ENCODE peak calls at places on chromosomes 3 and 15, in six cellular contexts. One of them, this sample, is unnamed.

GRCh38 chr3:57068437-57069089 is 8.1 kb downstream of the SPATA12 start:
- DNase-seq in A549: peak; percentile 55
- DNase-seq in PC-3: peak; percentile 81
- DNase-seq in H9: no peak
- DNase-seq in naive thymus-derived CD4-positive, alpha-beta T cell: no peak
- DNase-seq in right cardiac atrium: peak; percentile 83
- DNase-seq in this sample: no peak

GRCh38 chr15:74202461-74203401 is at the start of gene STRA6:
- DNase-seq in H9: peak; percentile 98
- DNase-seq in right cardiac atrium: peak; percentile 55
- DNase-seq in A549: peak; percentile 75
- DNase-seq in PC-3: no peak
- DNase-seq in naive thymus-derived CD4-positive, alpha-beta T cell: no peak
- DNase-seq in this sample: peak; percentile 42

GRCh38 chr3:189860296-189860695 is 229.1 kb downstream of the TP63 start:
- DNase-seq in A549: no peak
- DNase-seq in H9: no peak
- DNase-seq in right cardiac atrium: no peak
- DNase-seq in naive thymus-derived CD4-positive, alpha-beta T cell: no peak
- DNase-seq in PC-3: no peak
- DNase-seq in this sample: no peak

GRCh38 chr3:51949121-51949520 is 6.1 kb upstream of the GPR62 start:
- DNase-seq in right cardiac atrium: no peak
- DNase-seq in A549: no peak
- DNase-seq in H9: no peak
- DNase-seq in PC-3: no peak
- DNase-seq in naive thymus-derived CD4-positive, alpha-beta T cell: no peak
- DNase-seq in this sample: no peak

GRCh38 chr15:48178612-48178931 is 477 bp upstream of the MYEF2 start:
- DNase-seq in naive thymus-derived CD4-positive, alpha-beta T cell: no peak
- DNase-seq in PC-3: no peak
- DNase-seq in H9: no peak
- DNase-seq in A549: no peak
- DNase-seq in right cardiac atrium: no peak
- DNase-seq in this sample: no peak

GRCh38 chr3:179655236-179655635 is 2.4 kb downstream of the USP13 start:
- DNase-seq in A549: no peak
- DNase-seq in H9: no peak
- DNase-seq in naive thymus-derived CD4-positive, alpha-beta T cell: no peak
- DNase-seq in right cardiac atrium: no peak
- DNase-seq in PC-3: no peak
- DNase-seq in this sample: no peak

GRCh38 chr3:16508242-16508575 is 5.3 kb downstream of the RFTN1 start:
- DNase-seq in naive thymus-derived CD4-positive, alpha-beta T cell: no peak
- DNase-seq in H9: no peak
- DNase-seq in right cardiac atrium: no peak
- DNase-seq in PC-3: no peak
- DNase-seq in A549: no peak
- DNase-seq in this sample: no peak

GRCh38 chr3:12966847-12967750 is 106.1 kb downstream of the IQSEC1 start:
- DNase-seq in PC-3: no peak
- DNase-seq in naive thymus-derived CD4-positive, alpha-beta T cell: no peak
- DNase-seq in right cardiac atrium: peak; percentile 61
- DNase-seq in H9: peak; percentile 50
- DNase-seq in A549: peak; percentile 50
- DNase-seq in this sample: no peak

GRCh38 chr3:149487598-149488197 is 13.2 kb downstream of the TM4SF4 start:
- DNase-seq in naive thymus-derived CD4-positive, alpha-beta T cell: no peak
- DNase-seq in right cardiac atrium: no peak
- DNase-seq in PC-3: peak; percentile 48
- DNase-seq in H9: peak; percentile 70
- DNase-seq in A549: no peak
- DNase-seq in this sample: no peak

GRCh38 chr3:77514766-77515165 is 474.9 kb downstream of the ROBO2 start:
- DNase-seq in right cardiac atrium: no peak
- DNase-seq in PC-3: no peak
- DNase-seq in A549: no peak
- DNase-seq in naive thymus-derived CD4-positive, alpha-beta T cell: no peak
- DNase-seq in H9: no peak
- DNase-seq in this sample: no peak

GRCh38 chr3:155739154-155739553 is 5.7 kb downstream of the PLCH1 start:
- DNase-seq in PC-3: no peak
- DNase-seq in H9: no peak
- DNase-seq in right cardiac atrium: no peak
- DNase-seq in A549: no peak
- DNase-seq in naive thymus-derived CD4-positive, alpha-beta T cell: no peak
- DNase-seq in this sample: no peak

GRCh38 chr3:196942915-196943277 is 568 bp upstream of the NCBP2 start:
- DNase-seq in H9: no peak
- DNase-seq in A549: no peak
- DNase-seq in right cardiac atrium: peak; percentile 57
- DNase-seq in PC-3: no peak
- DNase-seq in naive thymus-derived CD4-positive, alpha-beta T cell: no peak
- DNase-seq in this sample: no peak

GRCh38 chr15:90918835-90919234 is 13.5 kb downstream of the HDDC3 start:
- DNase-seq in naive thymus-derived CD4-positive, alpha-beta T cell: no peak
- DNase-seq in A549: no peak
- DNase-seq in PC-3: no peak
- DNase-seq in right cardiac atrium: no peak
- DNase-seq in H9: no peak
- DNase-seq in this sample: no peak

GRCh38 chr15:78914027-78914764 is 30.6 kb downstream of the CTSH start:
- DNase-seq in H9: no peak
- DNase-seq in A549: peak; percentile 50
- DNase-seq in PC-3: no peak
- DNase-seq in right cardiac atrium: peak; percentile 86
- DNase-seq in naive thymus-derived CD4-positive, alpha-beta T cell: no peak
- DNase-seq in this sample: no peak

GRCh38 chr3:126552688-126553283 is 5.9 kb downstream of the C3orf22 start:
- DNase-seq in naive thymus-derived CD4-positive, alpha-beta T cell: no peak
- DNase-seq in PC-3: no peak
- DNase-seq in right cardiac atrium: no peak
- DNase-seq in A549: no peak
- DNase-seq in H9: peak; percentile 19
- DNase-seq in this sample: no peak

GRCh38 chr15:48667701-48668100 is 22.2 kb upstream of the FBN1 start:
- DNase-seq in naive thymus-derived CD4-positive, alpha-beta T cell: no peak
- DNase-seq in A549: no peak
- DNase-seq in PC-3: peak; percentile 61
- DNase-seq in right cardiac atrium: no peak
- DNase-seq in H9: no peak
- DNase-seq in this sample: no peak

GRCh38 chr15:81514769-81515168 is 140.8 kb upstream of the TMC3 start:
- DNase-seq in naive thymus-derived CD4-positive, alpha-beta T cell: no peak
- DNase-seq in H9: no peak
- DNase-seq in A549: no peak
- DNase-seq in PC-3: no peak
- DNase-seq in right cardiac atrium: no peak
- DNase-seq in this sample: no peak

GRCh38 chr3:153338487-153338886 is 176.5 kb downstream of the RAP2B start:
- DNase-seq in A549: no peak
- DNase-seq in PC-3: no peak
- DNase-seq in H9: no peak
- DNase-seq in naive thymus-derived CD4-positive, alpha-beta T cell: no peak
- DNase-seq in right cardiac atrium: no peak
- DNase-seq in this sample: no peak

DNA sequence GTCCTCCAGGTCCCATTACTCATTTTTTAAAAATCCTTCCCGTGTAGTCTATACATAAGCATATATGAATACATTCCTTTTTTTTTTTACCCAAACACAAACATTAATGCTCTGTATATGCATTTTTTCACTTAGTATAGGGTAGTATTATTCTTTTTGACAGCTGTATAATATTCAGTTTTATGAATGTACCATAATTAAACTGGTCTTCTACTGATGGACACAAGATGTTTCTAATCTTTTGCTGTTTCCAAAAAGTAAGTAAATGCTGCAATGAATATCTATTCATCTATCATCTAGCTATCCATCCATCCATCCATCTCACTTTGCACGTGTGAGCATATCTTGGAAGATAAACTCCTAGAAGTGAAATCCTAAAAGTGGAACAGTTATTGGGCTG is 110.8 kb downstream of the IGF2BP2 start:
- DNase-seq in right cardiac atrium: no peak
- DNase-seq in A549: no peak
- DNase-seq in PC-3: no peak
- DNase-seq in H9: no peak
- DNase-seq in naive thymus-derived CD4-positive, alpha-beta T cell: no peak
- DNase-seq in this sample: no peak
- H3K4me1 ChIP-seq in right cardiac atrium: peaks cover 8% of the 10 kb centered on the region
- H3K4me1 ChIP-seq in A549: peaks cover 23% of the 10 kb centered on the region
- H3K4me1 ChIP-seq in PC-3: peaks cover 49% of the 10 kb centered on the region
- H3K4me1 ChIP-seq in H9: peaks cover 36% of the 10 kb centered on the region
- H3K4me1 ChIP-seq in naive thymus-derived CD4-positive, alpha-beta T cell: no peaks in the 10 kb centered on the region
- H3K4me1 ChIP-seq in this sample: peaks cover 27% of the 10 kb centered on the region

DNA sequence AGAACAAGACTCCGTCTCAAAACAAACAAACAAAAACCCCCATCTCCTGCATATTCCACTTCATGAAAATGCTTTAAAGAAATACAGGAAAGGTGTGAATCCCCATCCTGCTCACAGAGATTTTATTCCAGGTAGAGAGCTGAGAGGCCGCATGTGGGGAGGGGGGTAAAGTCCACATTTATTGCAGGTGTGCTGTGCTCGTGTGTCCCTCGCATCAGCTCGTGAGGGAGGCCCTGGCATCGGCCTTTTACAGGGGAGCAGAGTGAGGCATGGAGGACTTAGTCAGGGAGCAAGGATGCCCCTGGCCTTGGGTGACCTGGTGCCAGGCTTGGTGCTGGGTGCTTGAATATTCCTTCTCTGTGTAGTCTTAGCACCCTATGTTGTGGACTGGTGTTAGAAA is 413.5 kb upstream of the C2CD4B start:
- DNase-seq in A549: no peak
- DNase-seq in naive thymus-derived CD4-positive, alpha-beta T cell: no peak
- DNase-seq in right cardiac atrium: no peak
- DNase-seq in PC-3: no peak
- DNase-seq in H9: no peak
- DNase-seq in this sample: no peak
- H3K4me1 ChIP-seq in A549: no peaks in the 10 kb centered on the region
- H3K4me1 ChIP-seq in naive thymus-derived CD4-positive, alpha-beta T cell: no peaks in the 10 kb centered on the region
- H3K4me1 ChIP-seq in right cardiac atrium: no peaks in the 10 kb centered on the region
- H3K4me1 ChIP-seq in PC-3: no peaks in the 10 kb centered on the region
- H3K4me1 ChIP-seq in H9: no peaks in the 10 kb centered on the region
- H3K4me1 ChIP-seq in this sample: no peaks in the 10 kb centered on the region

GRCh38 chr15:85401108-85401765 is 20.8 kb downstream of the AKAP13 start:
- DNase-seq in right cardiac atrium: no peak
- DNase-seq in A549: no peak
- DNase-seq in H9: no peak
- DNase-seq in PC-3: no peak
- DNase-seq in naive thymus-derived CD4-positive, alpha-beta T cell: no peak
- DNase-seq in this sample: no peak
- H3K4me1 ChIP-seq in right cardiac atrium: peaks cover 8% of the 10 kb centered on the region
- H3K4me1 ChIP-seq in A549: peaks cover 50% of the 10 kb centered on the region
- H3K4me1 ChIP-seq in H9: no peaks in the 10 kb centered on the region
- H3K4me1 ChIP-seq in PC-3: peaks cover 55% of the 10 kb centered on the region
- H3K4me1 ChIP-seq in naive thymus-derived CD4-positive, alpha-beta T cell: peaks cover 12% of the 10 kb centered on the region
- H3K4me1 ChIP-seq in this sample: peaks cover 8% of the 10 kb centered on the region

DNA sequence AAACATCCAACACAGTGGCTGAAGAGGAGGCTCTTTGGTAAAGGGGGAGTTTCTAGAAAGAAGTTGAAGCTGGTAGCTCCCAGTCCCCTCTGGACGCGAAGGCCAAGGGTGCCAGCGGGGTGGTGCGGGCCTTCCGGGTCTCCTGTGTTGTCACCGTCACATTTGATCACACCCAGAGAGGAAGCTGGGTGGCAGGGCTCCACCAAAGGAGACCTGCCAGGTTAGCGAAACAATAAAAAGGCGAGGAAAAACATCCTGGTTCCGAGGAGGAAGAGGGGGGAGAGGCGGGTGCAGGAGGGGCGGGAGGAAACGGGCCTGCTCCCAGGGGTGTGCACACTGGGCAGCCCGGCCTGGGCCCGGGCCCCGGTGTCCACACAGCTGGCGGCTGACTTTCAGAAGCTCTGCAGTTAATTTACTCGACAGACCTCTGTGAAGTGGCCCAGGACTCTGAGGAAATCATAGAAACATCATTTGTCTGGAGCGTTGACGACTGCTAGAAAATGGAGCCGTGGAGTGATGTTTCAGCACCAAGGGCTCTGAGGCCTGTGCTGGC is 12.1 kb downstream of the HEG1 start:
- DNase-seq in right cardiac atrium: peak; percentile 86
- DNase-seq in H9: no peak
- DNase-seq in A549: no peak
- DNase-seq in PC-3: no peak
- DNase-seq in naive thymus-derived CD4-positive, alpha-beta T cell: no peak
- DNase-seq in this sample: no peak
- H3K4me1 ChIP-seq in right cardiac atrium: peaks cover 53% of the 10 kb centered on the region
- H3K4me1 ChIP-seq in H9: peaks cover 4% of the 10 kb centered on the region
- H3K4me1 ChIP-seq in A549: no peaks in the 10 kb centered on the region
- H3K4me1 ChIP-seq in PC-3: no peaks in the 10 kb centered on the region
- H3K4me1 ChIP-seq in naive thymus-derived CD4-positive, alpha-beta T cell: no peaks in the 10 kb centered on the region
- H3K4me1 ChIP-seq in this sample: peaks cover 34% of the 10 kb centered on the region

This sample was measured in neuronal stem cell.